ENCODE peak calls at places on chromosomes 4 and X, in nine cellular contexts. One of them, this sample, is unnamed.

GRCh38 chr4:184596617-184597185 is 52.5 kb downstream of the CASP3 start:
- DNase-seq in NCI-H460: no peak
- DNase-seq in activated naive CD8-positive, alpha-beta T cell treated with anti-CD3 and anti-CD28 coated beads, Interleukin-2, amount 50 U/mL, for 24 hours: no peak
- DNase-seq in H54: no peak
- DNase-seq in aorta: no peak
- DNase-seq in activated T-cell treated with anti-CD3 and anti-CD28 coated beads, Interleukin-2, amount 50 U/mL, for 72 hours: no peak
- DNase-seq in ELR: no peak
- DNase-seq in activated T-helper 1 cell treated with anti-CD3 and anti-CD28 coated beads, Interleukin-12 subunit alpha, Interleukin-12 subunit beta, Interleukin-2, Interleukin-4 antibody, amounts not matched to agents 30 ng/mL and 10 ng/mL and 1 ng/mL, durations not matched to agents 14 hours and 24 hours and 36 hours: no peak
- DNase-seq in Right ventricle myocardium superior: no peak
- DNase-seq in this sample: no peak

GRCh38 chr4:69718376-69719293 is 41.8 kb downstream of the SULT1B1 start:
- DNase-seq in Right ventricle myocardium superior: no peak
- DNase-seq in ELR: peak
- DNase-seq in activated T-helper 1 cell treated with anti-CD3 and anti-CD28 coated beads, Interleukin-12 subunit alpha, Interleukin-12 subunit beta, Interleukin-2, Interleukin-4 antibody, amounts not matched to agents 30 ng/mL and 10 ng/mL and 1 ng/mL, durations not matched to agents 14 hours and 24 hours and 36 hours: no peak
- DNase-seq in activated naive CD8-positive, alpha-beta T cell treated with anti-CD3 and anti-CD28 coated beads, Interleukin-2, amount 50 U/mL, for 24 hours: no peak
- DNase-seq in activated T-cell treated with anti-CD3 and anti-CD28 coated beads, Interleukin-2, amount 50 U/mL, for 72 hours: no peak
- DNase-seq in NCI-H460: no peak
- DNase-seq in aorta: no peak
- DNase-seq in H54: no peak
- DNase-seq in this sample: no peak

GRCh38 chr4:28391877-28392276 is 1531.2 kb downstream of the STIM2 start:
- DNase-seq in aorta: no peak
- DNase-seq in Right ventricle myocardium superior: no peak
- DNase-seq in activated T-cell treated with anti-CD3 and anti-CD28 coated beads, Interleukin-2, amount 50 U/mL, for 72 hours: no peak
- DNase-seq in activated naive CD8-positive, alpha-beta T cell treated with anti-CD3 and anti-CD28 coated beads, Interleukin-2, amount 50 U/mL, for 24 hours: no peak
- DNase-seq in H54: no peak
- DNase-seq in activated T-helper 1 cell treated with anti-CD3 and anti-CD28 coated beads, Interleukin-12 subunit alpha, Interleukin-12 subunit beta, Interleukin-2, Interleukin-4 antibody, amounts not matched to agents 30 ng/mL and 10 ng/mL and 1 ng/mL, durations not matched to agents 14 hours and 24 hours and 36 hours: no peak
- DNase-seq in ELR: peak
- DNase-seq in NCI-H460: no peak
- DNase-seq in this sample: no peak

GRCh38 chr4:113908829-113909228 is 70.6 kb downstream of the ARSJ start:
- DNase-seq in aorta: no peak
- DNase-seq in ELR: no peak
- DNase-seq in activated T-cell treated with anti-CD3 and anti-CD28 coated beads, Interleukin-2, amount 50 U/mL, for 72 hours: no peak
- DNase-seq in Right ventricle myocardium superior: no peak
- DNase-seq in NCI-H460: no peak
- DNase-seq in activated T-helper 1 cell treated with anti-CD3 and anti-CD28 coated beads, Interleukin-12 subunit alpha, Interleukin-12 subunit beta, Interleukin-2, Interleukin-4 antibody, amounts not matched to agents 30 ng/mL and 10 ng/mL and 1 ng/mL, durations not matched to agents 14 hours and 24 hours and 36 hours: no peak
- DNase-seq in activated naive CD8-positive, alpha-beta T cell treated with anti-CD3 and anti-CD28 coated beads, Interleukin-2, amount 50 U/mL, for 24 hours: no peak
- DNase-seq in H54: no peak
- DNase-seq in this sample: no peak

GRCh38 chr4:186643501-186644315 is 79.9 kb downstream of the FAT1 start:
- DNase-seq in activated naive CD8-positive, alpha-beta T cell treated with anti-CD3 and anti-CD28 coated beads, Interleukin-2, amount 50 U/mL, for 24 hours: no peak
- DNase-seq in activated T-helper 1 cell treated with anti-CD3 and anti-CD28 coated beads, Interleukin-12 subunit alpha, Interleukin-12 subunit beta, Interleukin-2, Interleukin-4 antibody, amounts not matched to agents 30 ng/mL and 10 ng/mL and 1 ng/mL, durations not matched to agents 14 hours and 24 hours and 36 hours: no peak
- DNase-seq in H54: no peak
- DNase-seq in NCI-H460: peak
- DNase-seq in Right ventricle myocardium superior: no peak
- DNase-seq in ELR: peak
- DNase-seq in activated T-cell treated with anti-CD3 and anti-CD28 coated beads, Interleukin-2, amount 50 U/mL, for 72 hours: no peak
- DNase-seq in aorta: no peak
- DNase-seq in this sample: no peak

GRCh38 chr4:69760455-69760854 is at the start of gene SULT1B1:
- DNase-seq in aorta: no peak
- DNase-seq in activated T-helper 1 cell treated with anti-CD3 and anti-CD28 coated beads, Interleukin-12 subunit alpha, Interleukin-12 subunit beta, Interleukin-2, Interleukin-4 antibody, amounts not matched to agents 30 ng/mL and 10 ng/mL and 1 ng/mL, durations not matched to agents 14 hours and 24 hours and 36 hours: peak
- DNase-seq in ELR: no peak
- DNase-seq in NCI-H460: no peak
- DNase-seq in activated T-cell treated with anti-CD3 and anti-CD28 coated beads, Interleukin-2, amount 50 U/mL, for 72 hours: peak
- DNase-seq in Right ventricle myocardium superior: no peak
- DNase-seq in activated naive CD8-positive, alpha-beta T cell treated with anti-CD3 and anti-CD28 coated beads, Interleukin-2, amount 50 U/mL, for 24 hours: peak
- DNase-seq in H54: no peak
- DNase-seq in this sample: no peak

GRCh38 chr4:146342600-146343192 is 128.4 kb downstream of the REELD1 start:
- DNase-seq in NCI-H460: no peak
- DNase-seq in Right ventricle myocardium superior: no peak
- DNase-seq in activated T-cell treated with anti-CD3 and anti-CD28 coated beads, Interleukin-2, amount 50 U/mL, for 72 hours: peak
- DNase-seq in ELR: peak
- DNase-seq in aorta: no peak
- DNase-seq in activated naive CD8-positive, alpha-beta T cell treated with anti-CD3 and anti-CD28 coated beads, Interleukin-2, amount 50 U/mL, for 24 hours: peak
- DNase-seq in activated T-helper 1 cell treated with anti-CD3 and anti-CD28 coated beads, Interleukin-12 subunit alpha, Interleukin-12 subunit beta, Interleukin-2, Interleukin-4 antibody, amounts not matched to agents 30 ng/mL and 10 ng/mL and 1 ng/mL, durations not matched to agents 14 hours and 24 hours and 36 hours: no peak
- DNase-seq in H54: no peak
- DNase-seq in this sample: no peak

GRCh38 chr4:149121015-149121404 is 678.8 kb upstream of the NR3C2 start:
- DNase-seq in H54: no peak
- DNase-seq in Right ventricle myocardium superior: no peak
- DNase-seq in NCI-H460: no peak
- DNase-seq in ELR: no peak
- DNase-seq in activated T-cell treated with anti-CD3 and anti-CD28 coated beads, Interleukin-2, amount 50 U/mL, for 72 hours: no peak
- DNase-seq in activated naive CD8-positive, alpha-beta T cell treated with anti-CD3 and anti-CD28 coated beads, Interleukin-2, amount 50 U/mL, for 24 hours: no peak
- DNase-seq in aorta: no peak
- DNase-seq in activated T-helper 1 cell treated with anti-CD3 and anti-CD28 coated beads, Interleukin-12 subunit alpha, Interleukin-12 subunit beta, Interleukin-2, Interleukin-4 antibody, amounts not matched to agents 30 ng/mL and 10 ng/mL and 1 ng/mL, durations not matched to agents 14 hours and 24 hours and 36 hours: no peak
- DNase-seq in this sample: no peak

GRCh38 chr4:6475492-6476020 is 3.1 kb upstream of the PPP2R2C start:
- DNase-seq in Right ventricle myocardium superior: no peak
- DNase-seq in NCI-H460: no peak
- DNase-seq in aorta: no peak
- DNase-seq in activated T-helper 1 cell treated with anti-CD3 and anti-CD28 coated beads, Interleukin-12 subunit alpha, Interleukin-12 subunit beta, Interleukin-2, Interleukin-4 antibody, amounts not matched to agents 30 ng/mL and 10 ng/mL and 1 ng/mL, durations not matched to agents 14 hours and 24 hours and 36 hours: no peak
- DNase-seq in activated naive CD8-positive, alpha-beta T cell treated with anti-CD3 and anti-CD28 coated beads, Interleukin-2, amount 50 U/mL, for 24 hours: no peak
- DNase-seq in H54: no peak
- DNase-seq in activated T-cell treated with anti-CD3 and anti-CD28 coated beads, Interleukin-2, amount 50 U/mL, for 72 hours: no peak
- DNase-seq in ELR: no peak
- DNase-seq in this sample: peak

GRCh38 chrX:66150188-66150587 is 13.9 kb upstream of the HEPH start:
- DNase-seq in activated T-helper 1 cell treated with anti-CD3 and anti-CD28 coated beads, Interleukin-12 subunit alpha, Interleukin-12 subunit beta, Interleukin-2, Interleukin-4 antibody, amounts not matched to agents 30 ng/mL and 10 ng/mL and 1 ng/mL, durations not matched to agents 14 hours and 24 hours and 36 hours: no peak
- DNase-seq in aorta: no peak
- DNase-seq in activated T-cell treated with anti-CD3 and anti-CD28 coated beads, Interleukin-2, amount 50 U/mL, for 72 hours: no peak
- DNase-seq in NCI-H460: no peak
- DNase-seq in H54: no peak
- DNase-seq in activated naive CD8-positive, alpha-beta T cell treated with anti-CD3 and anti-CD28 coated beads, Interleukin-2, amount 50 U/mL, for 24 hours: no peak
- DNase-seq in ELR: no peak
- DNase-seq in Right ventricle myocardium superior: no peak
- DNase-seq in this sample: no peak

GRCh38 chr4:2290974-2291704 is 29.2 kb upstream of the MXD4 start:
- DNase-seq in Right ventricle myocardium superior: peak
- DNase-seq in NCI-H460: no peak
- DNase-seq in ELR: no peak
- DNase-seq in activated naive CD8-positive, alpha-beta T cell treated with anti-CD3 and anti-CD28 coated beads, Interleukin-2, amount 50 U/mL, for 24 hours: peak
- DNase-seq in H54: no peak
- DNase-seq in activated T-helper 1 cell treated with anti-CD3 and anti-CD28 coated beads, Interleukin-12 subunit alpha, Interleukin-12 subunit beta, Interleukin-2, Interleukin-4 antibody, amounts not matched to agents 30 ng/mL and 10 ng/mL and 1 ng/mL, durations not matched to agents 14 hours and 24 hours and 36 hours: peak
- DNase-seq in aorta: peak
- DNase-seq in activated T-cell treated with anti-CD3 and anti-CD28 coated beads, Interleukin-2, amount 50 U/mL, for 72 hours: peak
- DNase-seq in this sample: no peak

GRCh38 chrX:116185163-116185562 is 14.6 kb downstream of the AGTR2 start:
- DNase-seq in ELR: no peak
- DNase-seq in H54: no peak
- DNase-seq in NCI-H460: no peak
- DNase-seq in activated naive CD8-positive, alpha-beta T cell treated with anti-CD3 and anti-CD28 coated beads, Interleukin-2, amount 50 U/mL, for 24 hours: no peak
- DNase-seq in Right ventricle myocardium superior: no peak
- DNase-seq in activated T-helper 1 cell treated with anti-CD3 and anti-CD28 coated beads, Interleukin-12 subunit alpha, Interleukin-12 subunit beta, Interleukin-2, Interleukin-4 antibody, amounts not matched to agents 30 ng/mL and 10 ng/mL and 1 ng/mL, durations not matched to agents 14 hours and 24 hours and 36 hours: no peak
- DNase-seq in aorta: no peak
- DNase-seq in activated T-cell treated with anti-CD3 and anti-CD28 coated beads, Interleukin-2, amount 50 U/mL, for 72 hours: no peak
- DNase-seq in this sample: no peak

GRCh38 chr4:14221176-14221575 is 593.7 kb upstream of the BOD1L1 start:
- DNase-seq in activated T-helper 1 cell treated with anti-CD3 and anti-CD28 coated beads, Interleukin-12 subunit alpha, Interleukin-12 subunit beta, Interleukin-2, Interleukin-4 antibody, amounts not matched to agents 30 ng/mL and 10 ng/mL and 1 ng/mL, durations not matched to agents 14 hours and 24 hours and 36 hours: no peak
- DNase-seq in NCI-H460: no peak
- DNase-seq in activated T-cell treated with anti-CD3 and anti-CD28 coated beads, Interleukin-2, amount 50 U/mL, for 72 hours: no peak
- DNase-seq in Right ventricle myocardium superior: no peak
- DNase-seq in aorta: no peak
- DNase-seq in ELR: peak
- DNase-seq in H54: no peak
- DNase-seq in activated naive CD8-positive, alpha-beta T cell treated with anti-CD3 and anti-CD28 coated beads, Interleukin-2, amount 50 U/mL, for 24 hours: no peak
- DNase-seq in this sample: no peak

GRCh38 chrX:298993-299392 is 17.8 kb downstream of the PLCXD1 start:
- DNase-seq in activated naive CD8-positive, alpha-beta T cell treated with anti-CD3 and anti-CD28 coated beads, Interleukin-2, amount 50 U/mL, for 24 hours: no peak
- DNase-seq in activated T-helper 1 cell treated with anti-CD3 and anti-CD28 coated beads, Interleukin-12 subunit alpha, Interleukin-12 subunit beta, Interleukin-2, Interleukin-4 antibody, amounts not matched to agents 30 ng/mL and 10 ng/mL and 1 ng/mL, durations not matched to agents 14 hours and 24 hours and 36 hours: no peak
- DNase-seq in NCI-H460: no peak
- DNase-seq in H54: no peak
- DNase-seq in activated T-cell treated with anti-CD3 and anti-CD28 coated beads, Interleukin-2, amount 50 U/mL, for 72 hours: no peak
- DNase-seq in Right ventricle myocardium superior: peak
- DNase-seq in ELR: no peak
- DNase-seq in aorta: peak
- DNase-seq in this sample: no peak

GRCh38 chrX:25131055-25131454 is 115.3 kb upstream of the ARX start:
- DNase-seq in H54: no peak
- DNase-seq in NCI-H460: no peak
- DNase-seq in activated naive CD8-positive, alpha-beta T cell treated with anti-CD3 and anti-CD28 coated beads, Interleukin-2, amount 50 U/mL, for 24 hours: no peak
- DNase-seq in aorta: no peak
- DNase-seq in ELR: peak
- DNase-seq in Right ventricle myocardium superior: no peak
- DNase-seq in activated T-helper 1 cell treated with anti-CD3 and anti-CD28 coated beads, Interleukin-12 subunit alpha, Interleukin-12 subunit beta, Interleukin-2, Interleukin-4 antibody, amounts not matched to agents 30 ng/mL and 10 ng/mL and 1 ng/mL, durations not matched to agents 14 hours and 24 hours and 36 hours: no peak
- DNase-seq in activated T-cell treated with anti-CD3 and anti-CD28 coated beads, Interleukin-2, amount 50 U/mL, for 72 hours: no peak
- DNase-seq in this sample: no peak

GRCh38 chr4:141275834-141276233 is 55.1 kb downstream of the ZNF330 start:
- DNase-seq in aorta: no peak
- DNase-seq in activated T-cell treated with anti-CD3 and anti-CD28 coated beads, Interleukin-2, amount 50 U/mL, for 72 hours: no peak
- DNase-seq in NCI-H460: no peak
- DNase-seq in activated T-helper 1 cell treated with anti-CD3 and anti-CD28 coated beads, Interleukin-12 subunit alpha, Interleukin-12 subunit beta, Interleukin-2, Interleukin-4 antibody, amounts not matched to agents 30 ng/mL and 10 ng/mL and 1 ng/mL, durations not matched to agents 14 hours and 24 hours and 36 hours: no peak
- DNase-seq in H54: peak
- DNase-seq in Right ventricle myocardium superior: no peak
- DNase-seq in activated naive CD8-positive, alpha-beta T cell treated with anti-CD3 and anti-CD28 coated beads, Interleukin-2, amount 50 U/mL, for 24 hours: no peak
- DNase-seq in ELR: peak
- DNase-seq in this sample: no peak

GRCh38 chrX:153371256-153371655 is 29.9 kb downstream of the PNMA6E start:
- DNase-seq in ELR: no peak
- DNase-seq in activated T-helper 1 cell treated with anti-CD3 and anti-CD28 coated beads, Interleukin-12 subunit alpha, Interleukin-12 subunit beta, Interleukin-2, Interleukin-4 antibody, amounts not matched to agents 30 ng/mL and 10 ng/mL and 1 ng/mL, durations not matched to agents 14 hours and 24 hours and 36 hours: no peak
- DNase-seq in NCI-H460: no peak
- DNase-seq in activated naive CD8-positive, alpha-beta T cell treated with anti-CD3 and anti-CD28 coated beads, Interleukin-2, amount 50 U/mL, for 24 hours: no peak
- DNase-seq in Right ventricle myocardium superior: no peak
- DNase-seq in activated T-cell treated with anti-CD3 and anti-CD28 coated beads, Interleukin-2, amount 50 U/mL, for 72 hours: no peak
- DNase-seq in H54: no peak
- DNase-seq in aorta: no peak
- DNase-seq in this sample: no peak

GRCh38 chr4:931194-931959 is 739 bp downstream of the GAK start:
- DNase-seq in H54: peak
- DNase-seq in activated T-helper 1 cell treated with anti-CD3 and anti-CD28 coated beads, Interleukin-12 subunit alpha, Interleukin-12 subunit beta, Interleukin-2, Interleukin-4 antibody, amounts not matched to agents 30 ng/mL and 10 ng/mL and 1 ng/mL, durations not matched to agents 14 hours and 24 hours and 36 hours: no peak
- DNase-seq in Right ventricle myocardium superior: no peak
- DNase-seq in aorta: no peak
- DNase-seq in NCI-H460: no peak
- DNase-seq in ELR: peak
- DNase-seq in activated T-cell treated with anti-CD3 and anti-CD28 coated beads, Interleukin-2, amount 50 U/mL, for 72 hours: peak
- DNase-seq in activated naive CD8-positive, alpha-beta T cell treated with anti-CD3 and anti-CD28 coated beads, Interleukin-2, amount 50 U/mL, for 24 hours: peak
- DNase-seq in this sample: no peak

GRCh38 chr4:159281781-159282180 is 178.9 kb downstream of the RAPGEF2 start:
- DNase-seq in H54: no peak
- DNase-seq in Right ventricle myocardium superior: no peak
- DNase-seq in NCI-H460: no peak
- DNase-seq in aorta: no peak
- DNase-seq in activated naive CD8-positive, alpha-beta T cell treated with anti-CD3 and anti-CD28 coated beads, Interleukin-2, amount 50 U/mL, for 24 hours: no peak
- DNase-seq in activated T-helper 1 cell treated with anti-CD3 and anti-CD28 coated beads, Interleukin-12 subunit alpha, Interleukin-12 subunit beta, Interleukin-2, Interleukin-4 antibody, amounts not matched to agents 30 ng/mL and 10 ng/mL and 1 ng/mL, durations not matched to agents 14 hours and 24 hours and 36 hours: no peak
- DNase-seq in activated T-cell treated with anti-CD3 and anti-CD28 coated beads, Interleukin-2, amount 50 U/mL, for 72 hours: no peak
- DNase-seq in ELR: peak
- DNase-seq in this sample: no peak

GRCh38 chr4:55933611-55934010 is 15.1 kb upstream of the CEP135 start:
- DNase-seq in aorta: no peak
- DNase-seq in NCI-H460: no peak
- DNase-seq in activated T-helper 1 cell treated with anti-CD3 and anti-CD28 coated beads, Interleukin-12 subunit alpha, Interleukin-12 subunit beta, Interleukin-2, Interleukin-4 antibody, amounts not matched to agents 30 ng/mL and 10 ng/mL and 1 ng/mL, durations not matched to agents 14 hours and 24 hours and 36 hours: no peak
- DNase-seq in Right ventricle myocardium superior: no peak
- DNase-seq in H54: no peak
- DNase-seq in activated naive CD8-positive, alpha-beta T cell treated with anti-CD3 and anti-CD28 coated beads, Interleukin-2, amount 50 U/mL, for 24 hours: no peak
- DNase-seq in activated T-cell treated with anti-CD3 and anti-CD28 coated beads, Interleukin-2, amount 50 U/mL, for 72 hours: no peak
- DNase-seq in ELR: no peak
- DNase-seq in this sample: no peak

GRCh38 chr4:165874799-165875371 is 1.8 kb downstream of the TLL1 start:
- DNase-seq in H54: no peak
- DNase-seq in NCI-H460: no peak
- DNase-seq in activated naive CD8-positive, alpha-beta T cell treated with anti-CD3 and anti-CD28 coated beads, Interleukin-2, amount 50 U/mL, for 24 hours: no peak
- DNase-seq in ELR: peak
- DNase-seq in activated T-helper 1 cell treated with anti-CD3 and anti-CD28 coated beads, Interleukin-12 subunit alpha, Interleukin-12 subunit beta, Interleukin-2, Interleukin-4 antibody, amounts not matched to agents 30 ng/mL and 10 ng/mL and 1 ng/mL, durations not matched to agents 14 hours and 24 hours and 36 hours: no peak
- DNase-seq in Right ventricle myocardium superior: peak
- DNase-seq in activated T-cell treated with anti-CD3 and anti-CD28 coated beads, Interleukin-2, amount 50 U/mL, for 72 hours: no peak
- DNase-seq in aorta: peak
- DNase-seq in this sample: no peak

GRCh38 chr4:1992468-1993168 is 16.2 kb downstream of the NELFA start:
- DNase-seq in activated T-helper 1 cell treated with anti-CD3 and anti-CD28 coated beads, Interleukin-12 subunit alpha, Interleukin-12 subunit beta, Interleukin-2, Interleukin-4 antibody, amounts not matched to agents 30 ng/mL and 10 ng/mL and 1 ng/mL, durations not matched to agents 14 hours and 24 hours and 36 hours: no peak
- DNase-seq in ELR: no peak
- DNase-seq in aorta: peak
- DNase-seq in Right ventricle myocardium superior: no peak
- DNase-seq in NCI-H460: no peak
- DNase-seq in H54: no peak
- DNase-seq in activated naive CD8-positive, alpha-beta T cell treated with anti-CD3 and anti-CD28 coated beads, Interleukin-2, amount 50 U/mL, for 24 hours: no peak
- DNase-seq in activated T-cell treated with anti-CD3 and anti-CD28 coated beads, Interleukin-2, amount 50 U/mL, for 72 hours: no peak
- DNase-seq in this sample: no peak

GRCh38 chr4:11799182-11799581 is 370.5 kb upstream of the HS3ST1 start:
- DNase-seq in ELR: no peak
- DNase-seq in activated T-helper 1 cell treated with anti-CD3 and anti-CD28 coated beads, Interleukin-12 subunit alpha, Interleukin-12 subunit beta, Interleukin-2, Interleukin-4 antibody, amounts not matched to agents 30 ng/mL and 10 ng/mL and 1 ng/mL, durations not matched to agents 14 hours and 24 hours and 36 hours: no peak
- DNase-seq in NCI-H460: no peak
- DNase-seq in H54: no peak
- DNase-seq in Right ventricle myocardium superior: no peak
- DNase-seq in activated T-cell treated with anti-CD3 and anti-CD28 coated beads, Interleukin-2, amount 50 U/mL, for 72 hours: no peak
- DNase-seq in activated naive CD8-positive, alpha-beta T cell treated with anti-CD3 and anti-CD28 coated beads, Interleukin-2, amount 50 U/mL, for 24 hours: no peak
- DNase-seq in aorta: no peak
- DNase-seq in this sample: no peak

GRCh38 chr4:7513731-7514130 is 79.0 kb upstream of the PSAPL1 start:
- DNase-seq in Right ventricle myocardium superior: no peak
- DNase-seq in NCI-H460: no peak
- DNase-seq in activated naive CD8-positive, alpha-beta T cell treated with anti-CD3 and anti-CD28 coated beads, Interleukin-2, amount 50 U/mL, for 24 hours: no peak
- DNase-seq in ELR: peak
- DNase-seq in H54: peak
- DNase-seq in activated T-helper 1 cell treated with anti-CD3 and anti-CD28 coated beads, Interleukin-12 subunit alpha, Interleukin-12 subunit beta, Interleukin-2, Interleukin-4 antibody, amounts not matched to agents 30 ng/mL and 10 ng/mL and 1 ng/mL, durations not matched to agents 14 hours and 24 hours and 36 hours: no peak
- DNase-seq in activated T-cell treated with anti-CD3 and anti-CD28 coated beads, Interleukin-2, amount 50 U/mL, for 72 hours: no peak
- DNase-seq in aorta: no peak
- DNase-seq in this sample: no peak

GRCh38 chr4:113300384-113301011 is 251.0 kb downstream of the ANK2 start:
- DNase-seq in activated T-cell treated with anti-CD3 and anti-CD28 coated beads, Interleukin-2, amount 50 U/mL, for 72 hours: peak
- DNase-seq in activated naive CD8-positive, alpha-beta T cell treated with anti-CD3 and anti-CD28 coated beads, Interleukin-2, amount 50 U/mL, for 24 hours: no peak
- DNase-seq in activated T-helper 1 cell treated with anti-CD3 and anti-CD28 coated beads, Interleukin-12 subunit alpha, Interleukin-12 subunit beta, Interleukin-2, Interleukin-4 antibody, amounts not matched to agents 30 ng/mL and 10 ng/mL and 1 ng/mL, durations not matched to agents 14 hours and 24 hours and 36 hours: no peak
- DNase-seq in NCI-H460: no peak
- DNase-seq in H54: peak
- DNase-seq in aorta: no peak
- DNase-seq in Right ventricle myocardium superior: no peak
- DNase-seq in ELR: peak
- DNase-seq in this sample: no peak

GRCh38 chr4:186660403-186660802 is 63.3 kb downstream of the FAT1 start:
- DNase-seq in aorta: no peak
- DNase-seq in H54: no peak
- DNase-seq in activated T-helper 1 cell treated with anti-CD3 and anti-CD28 coated beads, Interleukin-12 subunit alpha, Interleukin-12 subunit beta, Interleukin-2, Interleukin-4 antibody, amounts not matched to agents 30 ng/mL and 10 ng/mL and 1 ng/mL, durations not matched to agents 14 hours and 24 hours and 36 hours: no peak
- DNase-seq in activated T-cell treated with anti-CD3 and anti-CD28 coated beads, Interleukin-2, amount 50 U/mL, for 72 hours: no peak
- DNase-seq in NCI-H460: no peak
- DNase-seq in activated naive CD8-positive, alpha-beta T cell treated with anti-CD3 and anti-CD28 coated beads, Interleukin-2, amount 50 U/mL, for 24 hours: no peak
- DNase-seq in ELR: no peak
- DNase-seq in Right ventricle myocardium superior: no peak
- DNase-seq in this sample: no peak

GRCh38 chrX:17826609-17827496 is 34.2 kb downstream of the RAI2 start:
- DNase-seq in ELR: peak
- DNase-seq in activated T-helper 1 cell treated with anti-CD3 and anti-CD28 coated beads, Interleukin-12 subunit alpha, Interleukin-12 subunit beta, Interleukin-2, Interleukin-4 antibody, amounts not matched to agents 30 ng/mL and 10 ng/mL and 1 ng/mL, durations not matched to agents 14 hours and 24 hours and 36 hours: no peak
- DNase-seq in activated naive CD8-positive, alpha-beta T cell treated with anti-CD3 and anti-CD28 coated beads, Interleukin-2, amount 50 U/mL, for 24 hours: no peak
- DNase-seq in H54: no peak
- DNase-seq in aorta: no peak
- DNase-seq in NCI-H460: no peak
- DNase-seq in Right ventricle myocardium superior: no peak
- DNase-seq in activated T-cell treated with anti-CD3 and anti-CD28 coated beads, Interleukin-2, amount 50 U/mL, for 72 hours: no peak
- DNase-seq in this sample: no peak

GRCh38 chr4:57037982-57038604 is 59.4 kb downstream of the POLR2B start:
- DNase-seq in aorta: peak
- DNase-seq in H54: peak
- DNase-seq in activated T-cell treated with anti-CD3 and anti-CD28 coated beads, Interleukin-2, amount 50 U/mL, for 72 hours: peak
- DNase-seq in ELR: peak
- DNase-seq in Right ventricle myocardium superior: peak
- DNase-seq in activated T-helper 1 cell treated with anti-CD3 and anti-CD28 coated beads, Interleukin-12 subunit alpha, Interleukin-12 subunit beta, Interleukin-2, Interleukin-4 antibody, amounts not matched to agents 30 ng/mL and 10 ng/mL and 1 ng/mL, durations not matched to agents 14 hours and 24 hours and 36 hours: no peak
- DNase-seq in NCI-H460: peak
- DNase-seq in activated naive CD8-positive, alpha-beta T cell treated with anti-CD3 and anti-CD28 coated beads, Interleukin-2, amount 50 U/mL, for 24 hours: peak
- DNase-seq in this sample: no peak

GRCh38 chr4:76380561-76380960 is 40.4 kb downstream of the CCDC158 start:
- DNase-seq in aorta: no peak
- DNase-seq in H54: no peak
- DNase-seq in Right ventricle myocardium superior: no peak
- DNase-seq in activated naive CD8-positive, alpha-beta T cell treated with anti-CD3 and anti-CD28 coated beads, Interleukin-2, amount 50 U/mL, for 24 hours: no peak
- DNase-seq in activated T-helper 1 cell treated with anti-CD3 and anti-CD28 coated beads, Interleukin-12 subunit alpha, Interleukin-12 subunit beta, Interleukin-2, Interleukin-4 antibody, amounts not matched to agents 30 ng/mL and 10 ng/mL and 1 ng/mL, durations not matched to agents 14 hours and 24 hours and 36 hours: no peak
- DNase-seq in activated T-cell treated with anti-CD3 and anti-CD28 coated beads, Interleukin-2, amount 50 U/mL, for 72 hours: no peak
- DNase-seq in ELR: no peak
- DNase-seq in NCI-H460: no peak
- DNase-seq in this sample: no peak